ENCODE peak calls at places on chromosomes 2 and 18, in five cellular contexts. C is left ventricle myocardium inferior; F is Right ventricle myocardium superior; Z is pons; N is activated gamma-delta T cell treated with anti-CD3 and anti-CD28 coated beads, Interleukin-2, amount 50 U/mL, for 16 hours. T is an unnamed sample.

GRCh38 chr2:168336786-168337388 is 89.5 kb upstream of the STK39 start:
- DNase-seq in C (no peak), F (peak), Z (no peak), N (peak), T (no peak)

GRCh38 chr18:79552696-79553095 is 126.9 kb upstream of the CTDP1 start:
- DNase-seq in C (no peak), F (peak), Z (no peak), N (no peak), T (no peak)

GRCh38 chr2:62568074-62568473 is 62.1 kb upstream of the TMEM17 start:
- DNase-seq in C (no peak), F (no peak), Z (no peak), N (no peak), T (no peak)

GRCh38 chr18:48882379-48882778 is 68.4 kb downstream of the SMAD7 start:
- DNase-seq in C (no peak), F (no peak), Z (no peak), N (no peak), T (no peak)

GRCh38 chr2:10042301-10043161 is 819 bp upstream of the KLF11 start:
- DNase-seq in C (peak), F (peak), Z (peak), N (no peak), T (peak)

GRCh38 chr18:3819933-3820332 is 370.0 kb downstream of the TGIF1 start:
- DNase-seq in C (no peak), F (no peak), Z (no peak), N (no peak), T (no peak)

GRCh38 chr2:74204436-74204835 is 6.0 kb downstream of the MTHFD2 start:
- DNase-seq in C (no peak), F (no peak), Z (no peak), N (no peak), T (no peak)

GRCh38 chr2:138504546-138505239 is 3.1 kb downstream of the SPOPL start:
- DNase-seq in C (no peak), F (no peak), Z (peak), N (no peak), T (no peak)

GRCh38 chr18:25392199-25392598 is 40.2 kb upstream of the ZNF521 start:
- DNase-seq in C (no peak), F (no peak), Z (no peak), N (no peak), T (no peak)

GRCh38 chr2:196601430-196602306 is 37.8 kb upstream of the CCDC150 start:
- DNase-seq in C (peak), F (peak), Z (no peak), N (no peak), T (peak)

GRCh38 chr2:145126146-145126545 is 606.2 kb upstream of the ZEB2 start:
- DNase-seq in C (no peak), F (no peak), Z (no peak), N (no peak), T (no peak)

GRCh38 chr2:15808980-15809379 is 131.4 kb upstream of the MYCN start:
- DNase-seq in C (no peak), F (no peak), Z (no peak), N (no peak), T (no peak)

GRCh38 chr2:47735470-47735869 is 47.5 kb upstream of the MSH6 start:
- DNase-seq in C (no peak), F (no peak), Z (no peak), N (no peak), T (no peak)

GRCh38 chr2:204197601-204198000 is 261.0 kb downstream of the ICOS start:
- DNase-seq in C (no peak), F (no peak), Z (no peak), N (no peak), T (no peak)

GRCh38 chr18:22168360-22168921 is 948 bp upstream of the GATA6 start:
- DNase-seq in C (no peak), F (no peak), Z (no peak), N (no peak), T (peak)

T was measured in heart right ventricle.